ENCODE peak calls at places on chromosomes 12 and 14, in eight cellular contexts. G is HuH-7.5; K is H54; X is left lung; U is BJ; L is memory B cell; E is cardiac muscle cell; T is CD4-positive, alpha-beta memory T cell. Q is an unnamed sample.

GRCh38 chr14:26394114-26394855 is 203.5 kb downstream of the NOVA1 start:
- DNase-seq in G (no peak), K (no peak), X (no peak), U (no peak), L (no peak), E (peak), T (no peak), Q (no peak)

GRCh38 chr12:31029916-31030562 is 43.6 kb upstream of the DDX11 start:
- DNase-seq in G (no peak), K (no peak), X (no peak), U (no peak), L (no peak), E (no peak), T (no peak), Q (no peak)

GRCh38 chr14:100696590-100696989 is 30.1 kb upstream of the DLK1 start:
- DNase-seq in G (no peak), K (no peak), X (peak), U (no peak), L (no peak), E (peak), T (no peak), Q (no peak)

GRCh38 chr14:105773584-105773983 is 247.2 kb downstream of the TMEM121 start:
- DNase-seq in G (no peak), K (no peak), X (peak), U (no peak), L (no peak), E (no peak), T (no peak), Q (no peak)

GRCh38 chr12:25251749-25252148 is 1.0 kb upstream of the KRAS start:
- DNase-seq in G (no peak), K (no peak), X (no peak), U (no peak), L (no peak), E (no peak), T (no peak), Q (no peak)

GRCh38 chr14:70029296-70030132 is 150.3 kb downstream of the SMOC1 start:
- DNase-seq in G (no peak), K (no peak), X (no peak), U (no peak), L (no peak), E (no peak), T (no peak), Q (no peak)

GRCh38 chr12:6950944-6951540 is at the start of gene PTPN6:
- DNase-seq in G (no peak), K (no peak), X (peak), U (no peak), L (peak), E (no peak), T (peak), Q (peak)

GRCh38 chr12:64025174-64025958 is 180.9 kb downstream of the SRGAP1 start:
- DNase-seq in G (no peak), K (no peak), X (no peak), U (no peak), L (no peak), E (no peak), T (no peak), Q (no peak)

GRCh38 chr12:62472472-62472871 is 5.8 kb downstream of the MON2 start:
- DNase-seq in G (no peak), K (no peak), X (no peak), U (peak), L (no peak), E (no peak), T (no peak), Q (no peak)

GRCh38 chr12:109736552-109737108 is 23.0 kb downstream of the FAM222A start:
- DNase-seq in G (no peak), K (no peak), X (peak), U (no peak), L (no peak), E (peak), T (no peak), Q (no peak)

GRCh38 chr14:66619952-66620351 is 112.0 kb downstream of the GPHN start:
- DNase-seq in G (no peak), K (no peak), X (no peak), U (no peak), L (no peak), E (no peak), T (no peak), Q (no peak)

GRCh38 chr14:51131516-51131915 is 36.6 kb upstream of the TRIM9 start:
- DNase-seq in G (no peak), K (no peak), X (no peak), U (no peak), L (no peak), E (no peak), T (no peak), Q (no peak)

GRCh38 chr14:40618225-40618898 is 988.3 kb upstream of the LRFN5 start:
- DNase-seq in G (no peak), K (no peak), X (no peak), U (no peak), L (no peak), E (no peak), T (no peak), Q (no peak)

GRCh38 chr12:26489908-26490307 is 294.5 kb downstream of the SSPN start:
- DNase-seq in G (no peak), K (no peak), X (no peak), U (no peak), L (no peak), E (no peak), T (no peak), Q (no peak)

GRCh38 chr12:50313256-50313931 is 30.1 kb upstream of the LIMA1 start:
- DNase-seq in G (no peak), K (no peak), X (no peak), U (no peak), L (no peak), E (no peak), T (no peak), Q (no peak)

GRCh38 chr14:72521968-72522741 is 371.7 kb downstream of the DPF3 start:
- DNase-seq in G (no peak), K (no peak), X (no peak), U (no peak), L (no peak), E (no peak), T (no peak), Q (no peak)

GRCh38 chr14:73143617-73144016 is 7.3 kb downstream of the PSEN1 start:
- DNase-seq in G (no peak), K (no peak), X (no peak), U (no peak), L (no peak), E (no peak), T (no peak), Q (no peak)

GRCh38 chr12:125029756-125030358 is 35.4 kb upstream of the AACS start:
- DNase-seq in G (no peak), K (no peak), X (no peak), U (no peak), L (no peak), E (no peak), T (no peak), Q (no peak)

GRCh38 chr14:36848213-36848612 is 186.6 kb downstream of the PAX9 start:
- DNase-seq in G (no peak), K (no peak), X (no peak), U (no peak), L (no peak), E (no peak), T (no peak), Q (no peak)

GRCh38 chr14:34379809-34380147 is 82.3 kb downstream of the SPTSSA start:
- DNase-seq in G (no peak), K (no peak), X (no peak), U (no peak), L (no peak), E (no peak), T (no peak), Q (no peak)

GRCh38 chr12:6041891-6042290 is 82.6 kb downstream of the VWF start:
- DNase-seq in G (no peak), K (no peak), X (no peak), U (no peak), L (no peak), E (peak), T (no peak), Q (no peak)

GRCh38 chr12:62757048-62757447 is 177.9 kb downstream of the PPM1H start:
- DNase-seq in G (no peak), K (no peak), X (no peak), U (no peak), L (no peak), E (no peak), T (no peak), Q (no peak)

GRCh38 chr12:52054838-52055741 is 3.8 kb downstream of the NR4A1 start:
- DNase-seq in G (no peak), K (no peak), X (no peak), U (no peak), L (no peak), E (peak), T (no peak), Q (no peak)

GRCh38 chr12:12606793-12607589 is 4.7 kb upstream of the CREBL2 start:
- DNase-seq in G (no peak), K (no peak), X (no peak), U (peak), L (no peak), E (peak), T (no peak), Q (no peak)

GRCh38 chr12:121538699-121539061 is 42.1 kb downstream of the KDM2B start:
- DNase-seq in G (peak), K (peak), X (peak), U (no peak), L (no peak), E (no peak), T (no peak), Q (no peak)

GRCh38 chr12:60148831-60149230 is 553.0 kb downstream of the SLC16A7 start:
- DNase-seq in G (no peak), K (no peak), X (no peak), U (peak), L (no peak), E (peak), T (no peak), Q (no peak)

GRCh38 chr14:87628129-87628528 is 364.9 kb downstream of the GALC start:
- DNase-seq in G (no peak), K (no peak), X (no peak), U (peak), L (no peak), E (peak), T (no peak), Q (no peak)

GRCh38 chr12:94326727-94327126 is 132.9 kb downstream of the CEP83 start:
- DNase-seq in G (no peak), K (peak), X (no peak), U (peak), L (no peak), E (peak), T (no peak), Q (no peak)

GRCh38 chr12:104687823-104688573 is 231.2 kb downstream of the CHST11 start:
- DNase-seq in G (no peak), K (no peak), X (no peak), U (no peak), L (no peak), E (no peak), T (peak), Q (peak)

GRCh38 chr14:104826197-104826857 is 25.4 kb downstream of the ZBTB42 start:
- DNase-seq in G (peak), K (peak), X (peak), U (peak), L (peak), E (peak), T (peak), Q (peak)

GRCh38 chr14:104288272-104288671 is 149.9 kb downstream of the KIF26A start:
- DNase-seq in G (no peak), K (no peak), X (peak), U (no peak), L (no peak), E (no peak), T (no peak), Q (no peak)

GRCh38 chr14:64572721-64573508 is 23.2 kb downstream of the PPP1R36 start:
- DNase-seq in G (no peak), K (no peak), X (no peak), U (no peak), L (no peak), E (no peak), T (no peak), Q (no peak)

GRCh38 chr14:36510078-36510799 is 9.8 kb downstream of the NKX2-1 start:
- DNase-seq in G (no peak), K (no peak), X (peak), U (no peak), L (no peak), E (no peak), T (no peak), Q (no peak)

GRCh38 chr12:119843100-119843499 is 34.0 kb downstream of the CIT start:
- DNase-seq in G (no peak), K (peak), X (no peak), U (no peak), L (no peak), E (peak), T (no peak), Q (no peak)